ENCODE peak calls at places on chromosomes 11 and 22, in eight cellular contexts. P is body of pancreas; Y is uterus; C is breast epithelium; U is stomach; S is SJSA1; K is CD8-positive, alpha-beta memory T cell; A is colonic mucosa. J is an unnamed sample. For H3K9me3 and H3K27me3, the result is how much of the 10 kb centered on the place peaks cover.

GRCh38 chr11:108960498-108960897 is 295.6 kb downstream of the DDX10 start:
- DNase-seq in U (no peak), P (no peak), K (no peak), C (no peak), Y (no peak), A (no peak), S (peak), J (no peak)

GRCh38 chr11:44885065-44885777 is 65.5 kb downstream of the TP53I11 start:
- DNase-seq in K (no peak), A (no peak), P (no peak), U (no peak), S (no peak), Y (peak), C (no peak), J (no peak)

GRCh38 chr11:113177596-113178115 is 136.7 kb upstream of the TTC12 start:
- DNase-seq in C (no peak), U (no peak), A (no peak), Y (no peak), K (no peak), P (no peak), S (no peak), J (no peak)

GRCh38 chr22:33844273-33844672 is 76.0 kb downstream of the LARGE1 start:
- DNase-seq in S (no peak), P (no peak), Y (no peak), U (no peak), K (no peak), A (no peak), C (no peak), J (no peak)

GRCh38 chr11:44570411-44571155 is 5.1 kb downstream of the CD82 start:
- DNase-seq in S (no peak), C (no peak), A (no peak), U (no peak), Y (no peak), P (no peak), K (no peak), J (peak)

GRCh38 chr11:3056296-3057068 is 741 bp downstream of the CARS1 start:
- DNase-seq in C (no peak), Y (no peak), P (peak), A (peak), U (peak), K (no peak), S (no peak), J (no peak)

GRCh38 chr22:37046589-37046988 is 5.0 kb upstream of the KCTD17 start:
- DNase-seq in U (no peak), S (no peak), K (no peak), C (no peak), P (no peak), A (no peak), Y (no peak), J (no peak)

GRCh38 chr11:12516387-12517110 is 139.2 kb downstream of the PARVA start:
- DNase-seq in Y (no peak), K (no peak), C (no peak), P (no peak), S (no peak), A (no peak), U (no peak), J (no peak)

GRCh38 chr11:32792948-32793475 is 1.4 kb downstream of the CCDC73 start:
- DNase-seq in S (no peak), U (peak), K (peak), P (peak), C (no peak), A (peak), Y (peak), J (no peak)

GRCh38 chr11:61738776-61739175 is 13.7 kb upstream of the MYRF start:
- DNase-seq in Y (no peak), P (no peak), C (no peak), S (no peak), U (no peak), K (no peak), A (no peak), J (no peak)

GRCh38 chr11:38593649-38594048 is 1995.6 kb upstream of the RAG2 start:
- DNase-seq in P (no peak), Y (no peak), U (no peak), C (no peak), S (no peak), A (no peak), K (no peak), J (no peak)

GRCh38 chr22:18023509-18024275 is 669 bp downstream of the MICAL3 start:
- DNase-seq in P (peak), A (peak), S (peak), K (no peak), U (peak), C (peak), Y (peak), J (peak)

GRCh38 chr22:18022851-18023250 is 1.5 kb downstream of the MICAL3 start:
- DNase-seq in U (no peak), K (no peak), C (no peak), Y (no peak), S (no peak), P (no peak), A (no peak), J (no peak)

GRCh38 chr22:18024956-18025720 is 777 bp upstream of the MICAL3 start:
- DNase-seq in S (no peak), A (no peak), P (no peak), Y (no peak), K (no peak), C (no peak), U (no peak), J (no peak)

GRCh38 chr22:18021431-18021830 is 2.9 kb downstream of the MICAL3 start:
- DNase-seq in Y (no peak), U (no peak), K (no peak), A (no peak), S (no peak), C (no peak), P (no peak), J (no peak)

DNA sequence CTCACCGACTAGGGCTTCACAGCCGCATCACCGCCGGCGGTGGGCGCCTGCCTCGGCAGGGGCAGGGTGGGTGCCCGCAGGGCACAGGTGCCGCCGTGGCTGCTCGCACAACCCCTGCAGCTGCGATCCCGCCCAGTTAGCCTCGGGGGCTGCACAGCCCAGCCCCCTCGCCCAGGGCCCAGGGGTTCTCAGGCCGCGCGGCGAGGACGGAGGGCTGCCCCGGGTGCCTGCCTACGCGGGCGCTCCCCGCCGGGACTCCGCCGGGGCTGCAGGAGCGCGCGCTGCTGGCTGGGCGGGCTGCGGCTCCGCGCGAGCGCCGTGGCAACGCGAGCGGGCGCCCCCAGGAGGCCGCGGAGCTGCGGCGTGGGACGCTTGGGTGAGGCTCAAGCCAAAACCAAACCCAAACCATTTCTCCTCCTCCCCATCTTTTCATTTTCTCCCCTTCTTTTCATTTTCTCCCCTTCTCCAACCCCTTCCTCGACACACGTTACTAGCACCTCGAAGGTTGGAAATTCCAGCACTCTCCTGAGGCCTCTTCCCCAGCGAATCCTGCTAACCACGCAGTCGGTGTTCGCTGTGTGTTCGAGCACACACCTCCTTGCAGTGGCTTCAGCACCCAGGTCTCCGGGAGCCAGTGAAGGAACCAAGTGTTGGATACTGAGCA is at the start of gene MICAL3:
- DNase-seq in P (peak), C (peak), A (peak), K (peak), U (peak), S (peak), Y (peak), J (no peak)
- H3K4me3 ChIP-seq in P (peak), C (peak), A (peak), K (peak), U (peak), S (peak), Y (peak), J (peak)

GRCh38 chr22:47195156-47195675 is 432.8 kb downstream of the TBC1D22A start:
- DNase-seq in P (no peak), S (no peak), Y (no peak), K (no peak), C (no peak), U (peak), A (peak), J (no peak)
- H3K9me3 ChIP-seq in P (under half), S (under half), Y (under half), K (under half), C (under half), U (under half), A (under half), J (under half)

GRCh38 chr11:27699926-27700350 is 317 bp downstream of the BDNF start:
- DNase-seq in S (no peak), U (no peak), K (no peak), P (no peak), Y (no peak), C (no peak), A (no peak), J (peak)

GRCh38 chr11:27698872-27699241 is 1.4 kb downstream of the BDNF start:
- DNase-seq in P (peak), S (peak), K (peak), A (peak), C (peak), Y (peak), U (peak), J (peak)

GRCh38 chr11:27699242-27699925 is 871 bp downstream of the BDNF start:
- DNase-seq in U (no peak), K (no peak), P (no peak), Y (no peak), S (no peak), C (no peak), A (no peak), J (peak)

GRCh38 chr11:27701262-27702105 is 1.2 kb upstream of the BDNF start:
- DNase-seq in A (peak), C (no peak), S (peak), U (no peak), K (no peak), Y (no peak), P (no peak), J (peak)

DNA sequence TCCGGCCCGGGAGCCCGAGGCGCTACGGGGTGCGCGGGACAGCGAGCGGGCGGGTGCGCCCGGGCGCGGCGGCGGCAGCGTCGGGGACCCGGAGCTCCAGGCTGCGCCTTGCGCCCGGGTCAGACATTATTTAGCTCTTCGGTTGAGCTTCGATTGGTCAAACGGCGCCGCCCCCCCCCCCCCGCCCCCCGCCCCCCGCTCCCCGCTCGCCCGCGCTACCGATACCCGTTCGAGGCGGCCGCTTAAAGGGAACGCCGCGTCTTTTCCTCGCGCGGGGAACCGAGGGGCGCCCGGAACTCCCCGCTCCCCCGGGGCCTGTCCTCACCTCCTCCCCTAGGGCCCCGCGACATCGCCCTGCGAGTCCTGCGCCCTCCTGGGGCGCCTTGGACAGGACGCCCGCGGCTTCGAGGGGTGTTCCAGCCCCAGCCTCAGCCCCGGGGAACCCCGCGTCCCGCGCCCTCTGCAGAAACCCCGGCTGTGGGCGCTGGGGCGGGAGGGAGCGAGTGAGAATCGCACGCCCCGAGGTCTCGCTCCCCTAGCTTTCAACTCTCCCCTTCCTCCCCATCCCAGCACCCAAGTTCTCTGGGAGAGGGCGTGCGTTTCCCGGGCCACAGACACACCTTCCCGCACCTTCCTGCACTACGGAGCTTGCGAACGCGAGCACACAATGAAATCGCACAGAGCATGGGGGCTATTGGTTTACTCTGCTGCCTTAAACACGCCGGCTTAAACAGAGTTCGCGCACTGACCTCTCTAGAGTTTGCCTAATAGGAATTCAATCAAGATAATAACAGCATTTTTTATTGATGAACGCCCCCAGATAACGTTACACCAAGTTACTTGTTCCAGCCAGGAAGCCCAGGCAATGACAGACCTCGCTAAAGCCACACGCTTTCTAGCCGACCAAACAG is at the start of gene BDNF:
- DNase-seq in Y (no peak), U (no peak), A (no peak), S (peak), C (no peak), K (no peak), P (no peak), J (peak)
- H3K27me3 ChIP-seq in Y (under half), U (half or more), A (under half), S (under half), C (under half), K (under half), P (under half), J (under half)

GRCh38 chr11:279040-279965 is 1.1 kb downstream of the NLRP6 start:
- DNase-seq in Y (no peak), A (no peak), U (no peak), S (no peak), K (no peak), P (no peak), C (no peak), J (no peak)
- H3K4me3 ChIP-seq in Y (no peak), A (peak), U (peak), S (no peak), K (peak), P (no peak), C (peak), J (no peak)

GRCh38 chr22:47237890-47238480 is 475.5 kb downstream of the TBC1D22A start:
- DNase-seq in P (no peak), C (no peak), Y (no peak), S (no peak), K (no peak), U (no peak), A (no peak), J (no peak)

GRCh38 chr22:47245286-47245685 is 482.8 kb downstream of the TBC1D22A start:
- DNase-seq in P (no peak), K (no peak), C (no peak), A (no peak), U (no peak), Y (no peak), S (no peak), J (no peak)

GRCh38 chr22:47238886-47239860 is 476.7 kb downstream of the TBC1D22A start:
- DNase-seq in S (no peak), P (no peak), A (no peak), K (no peak), Y (no peak), U (no peak), C (no peak), J (no peak)

GRCh38 chr22:47236718-47237117 is 474.3 kb downstream of the TBC1D22A start:
- DNase-seq in U (no peak), Y (no peak), S (no peak), C (no peak), K (no peak), P (no peak), A (no peak), J (no peak)

GRCh38 chr22:47240116-47240515 is 477.7 kb downstream of the TBC1D22A start:
- DNase-seq in P (no peak), A (no peak), U (no peak), Y (no peak), K (no peak), C (no peak), S (no peak), J (no peak)
- H3K9me3 ChIP-seq in P (under half), A (under half), U (under half), Y (under half), K (under half), C (under half), S (under half), J (under half)

DNA sequence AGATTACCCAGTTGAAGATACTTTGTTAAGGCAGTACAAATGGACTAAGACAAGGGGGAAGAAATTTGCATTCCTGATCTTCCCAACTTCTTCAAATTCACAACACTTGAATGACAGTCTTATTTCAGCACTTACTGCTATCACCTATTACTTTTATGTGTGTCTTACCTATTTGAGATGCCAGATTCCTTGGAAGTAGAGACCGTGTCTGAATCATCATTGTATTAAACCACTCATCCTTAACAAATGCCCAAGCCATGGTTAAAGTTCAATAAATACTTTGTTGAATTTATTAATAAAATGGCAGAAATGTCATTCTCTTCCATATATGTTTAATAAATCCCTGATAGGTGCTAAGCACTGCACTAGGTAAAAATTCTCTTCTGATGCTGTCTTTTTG is 18.3 kb downstream of the SC5D start:
- DNase-seq in S (no peak), P (no peak), A (no peak), K (no peak), U (no peak), C (no peak), Y (no peak), J (no peak)
- H3K27me3 ChIP-seq in S (under half), P (under half), A (under half), K (under half), U (under half), C (under half), Y (under half), J (under half)

DNA sequence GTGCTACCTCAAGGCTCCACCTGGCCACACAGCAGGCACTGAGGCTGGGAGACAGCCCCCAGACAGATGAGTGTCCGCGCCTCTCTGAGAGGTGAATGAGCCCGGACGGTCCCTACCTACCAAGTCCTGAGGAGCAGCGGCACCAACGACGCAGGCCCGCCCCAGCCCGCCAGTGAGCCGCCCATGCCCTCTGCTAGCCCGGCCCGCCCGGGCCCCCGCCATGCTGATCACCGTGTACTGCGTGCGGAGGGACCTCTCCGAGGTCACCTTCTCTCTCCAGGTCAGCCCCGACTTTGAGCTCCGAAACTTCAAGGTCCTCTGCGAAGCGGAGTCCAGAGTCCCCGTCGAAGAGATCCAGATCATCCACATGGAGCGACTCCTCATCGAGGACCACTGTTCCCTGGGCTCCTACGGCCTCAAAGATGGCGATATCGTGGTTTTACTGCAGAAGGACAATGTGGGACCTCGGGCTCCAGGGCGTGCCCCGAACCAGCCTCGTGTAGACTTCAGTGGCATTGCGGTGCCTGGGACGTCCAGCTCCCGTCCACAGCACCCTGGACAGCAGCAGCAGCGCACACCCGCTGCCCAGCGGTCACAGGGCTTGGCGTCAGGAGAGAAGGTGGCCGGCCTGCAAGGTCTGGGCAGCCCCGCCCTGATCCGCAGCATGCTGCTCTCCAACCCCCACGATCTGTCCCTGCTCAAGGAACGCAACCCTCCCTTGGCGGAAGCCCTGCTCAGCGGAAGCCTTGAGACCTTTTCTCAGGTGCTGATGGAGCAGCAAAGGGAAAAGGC is at the start of gene DDI1:
- DNase-seq in A (no peak), C (no peak), P (no peak), K (no peak), Y (no peak), S (no peak), U (no peak), J (no peak)
- H3K4me3 ChIP-seq in A (no peak), C (no peak), P (no peak), K (no peak), Y (no peak), S (no peak), U (no peak), J (no peak)

DNA sequence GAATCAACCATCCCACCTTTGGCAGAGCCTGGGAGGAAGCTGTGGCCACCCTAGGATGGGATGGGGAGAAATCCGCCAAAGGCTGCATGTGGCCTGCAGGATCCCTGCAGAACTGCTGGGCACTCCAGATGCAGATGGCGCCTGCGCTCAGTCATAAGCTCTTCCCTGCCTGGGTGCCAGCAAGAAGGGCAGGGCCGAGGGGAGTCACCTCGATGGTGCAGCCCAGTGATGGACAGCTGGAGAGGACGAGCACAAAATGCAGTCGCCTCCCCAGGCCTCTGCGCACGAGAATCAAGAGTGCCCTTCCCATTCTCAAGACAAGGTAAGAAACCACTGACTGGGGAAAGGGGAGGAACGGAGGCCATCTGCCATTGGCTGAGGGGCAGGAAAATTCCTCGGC is 693.6 kb downstream of the TBC1D22A start:
- DNase-seq in A (no peak), U (no peak), K (no peak), Y (no peak), C (no peak), S (no peak), P (no peak), J (no peak)
- H3K9me3 ChIP-seq in A (under half), U (under half), K (under half), Y (under half), C (under half), S (under half), P (under half), J (under half)